ENCODE peak calls at places on chromosomes 11 and 22, in five cellular contexts. D is neuronal stem cell, L is IMR-90, S is trophoblast cell, G is mesenchymal stem cell. Y is an unnamed sample.

GRCh38 chr11:130420478-130421198 is 7.8 kb downstream of the ADAMTS8 start:
- DNase-seq in D (no peak), L (peak), S (no peak), G (no peak), Y (no peak)

GRCh38 chr11:45796461-45796861 is 8.5 kb upstream of the SLC35C1 start:
- DNase-seq in D (no peak), L (no peak), S (no peak), G (no peak), Y (no peak)

GRCh38 chr11:112241486-112241885 is 15.3 kb downstream of the PTS start:
- DNase-seq in D (no peak), L (peak), S (peak), G (peak), Y (no peak)

GRCh38 chr11:45391168-45391850 is 105.2 kb upstream of the SYT13 start:
- DNase-seq in D (no peak), L (no peak), S (no peak), G (peak), Y (no peak)

GRCh38 chr11:112961146-112961668 is at the start of gene NCAM1:
- DNase-seq in D (peak), L (peak), S (no peak), G (peak), Y (peak)

GRCh38 chr11:27381238-27381666 is 18.2 kb upstream of the CCDC34 start:
- DNase-seq in D (no peak), L (no peak), S (peak), G (no peak), Y (no peak)

GRCh38 chr22:45889539-45890350 is 87.2 kb downstream of the WNT7B start:
- DNase-seq in D (peak), L (peak), S (no peak), G (no peak), Y (no peak)

GRCh38 chr11:2234963-2235362 is 35.4 kb downstream of the ASCL2 start:
- DNase-seq in D (no peak), L (no peak), S (peak), G (no peak), Y (peak)

GRCh38 chr22:47623056-47623739 is 860.7 kb downstream of the TBC1D22A start:
- DNase-seq in D (no peak), L (no peak), S (no peak), G (no peak), Y (peak)

GRCh38 chr11:64004590-64004984 is 18.3 kb downstream of the OTUB1 start:
- DNase-seq in D (no peak), L (no peak), S (no peak), G (peak), Y (no peak)

GRCh38 chr11:76742912-76743311 is 40.2 kb upstream of the TSKU start:
- DNase-seq in D (no peak), L (peak), S (no peak), G (no peak), Y (no peak)

GRCh38 chr22:32200752-32201151 is 4.1 kb downstream of the RFPL2 start:
- DNase-seq in D (no peak), L (no peak), S (no peak), G (no peak), Y (no peak)

GRCh38 chr11:93199616-93200015 is 1.8 kb upstream of the SLC36A4 start:
- DNase-seq in D (no peak), L (no peak), S (no peak), G (no peak), Y (no peak)

GRCh38 chr11:65692367-65692766 is 19.7 kb upstream of the KAT5 start:
- DNase-seq in D (no peak), L (no peak), S (no peak), G (no peak), Y (no peak)

GRCh38 chr11:25242928-25243327 is 746.1 kb downstream of the LUZP2 start:
- DNase-seq in D (no peak), L (no peak), S (no peak), G (no peak), Y (no peak)

GRCh38 chr11:81359476-81359875 is 1374.2 kb downstream of the FAM181B start:
- DNase-seq in D (no peak), L (no peak), S (no peak), G (no peak), Y (no peak)

GRCh38 chr11:122271167-122271566 is 155.2 kb upstream of the BLID start:
- DNase-seq in D (no peak), L (no peak), S (no peak), G (no peak), Y (peak)

GRCh38 chr11:47797633-47798032 is 30.5 kb upstream of the FNBP4 start:
- DNase-seq in D (no peak), L (peak), S (no peak), G (peak), Y (no peak)

GRCh38 chr11:23976776-23977380 is 520.0 kb upstream of the LUZP2 start:
- DNase-seq in D (no peak), L (peak), S (no peak), G (peak), Y (no peak)

GRCh38 chr11:78202733-78203167 is 14.0 kb downstream of the USP35 start:
- DNase-seq in D (no peak), L (no peak), S (no peak), G (no peak), Y (no peak)

GRCh38 chr11:63670077-63670737 is 969 bp downstream of the ATL3 start:
- DNase-seq in D (no peak), L (peak), S (no peak), G (peak), Y (no peak)

GRCh38 chr11:4178813-4179662 is 84.4 kb downstream of the RRM1 start:
- DNase-seq in D (no peak), L (no peak), S (no peak), G (no peak), Y (no peak)

GRCh38 chr11:102780491-102780918 is at the start of gene MMP10:
- DNase-seq in D (peak), L (peak), S (no peak), G (peak), Y (peak)

GRCh38 chr11:67289651-67290479 is 762 bp downstream of the ANKRD13D start:
- DNase-seq in D (no peak), L (no peak), S (no peak), G (no peak), Y (no peak)

GRCh38 chr11:32072872-32073661 is 17.8 kb upstream of the RCN1 start:
- DNase-seq in D (peak), L (no peak), S (no peak), G (no peak), Y (peak)

GRCh38 chr11:128036556-128037093 is 550.7 kb downstream of the ETS1 start:
- DNase-seq in D (no peak), L (peak), S (no peak), G (no peak), Y (no peak)
- H2BK5ac ChIP-seq in D (no peak), L (no peak), S (no peak), G (no peak), Y (no peak)

GRCh38 chr11:11173316-11174025 is 179.6 kb downstream of the CSNK2A3 start:
- DNase-seq in D (no peak), L (no peak), S (peak), G (no peak), Y (no peak)
- H2AFZ ChIP-seq in D (no peak), L (no peak), S (no peak), G (no peak), Y (no peak)

GRCh38 chr22:24338701-24339451 is 68.2 kb downstream of the SPECC1L start:
- DNase-seq in D (peak), L (peak), S (peak), G (peak), Y (no peak)

GRCh38 chr22:24341657-24342056 is 71.0 kb downstream of the SPECC1L start:
- DNase-seq in D (no peak), L (no peak), S (no peak), G (no peak), Y (no peak)

GRCh38 chr22:24335529-24335928 is 64.9 kb downstream of the SPECC1L start:
- DNase-seq in D (no peak), L (no peak), S (no peak), G (no peak), Y (no peak)

GRCh38 chr22:24337894-24338645 is 67.4 kb downstream of the SPECC1L start:
- DNase-seq in D (no peak), L (no peak), S (no peak), G (no peak), Y (no peak)

GRCh38 chr22:24339452-24339747 is 68.8 kb downstream of the SPECC1L start:
- DNase-seq in D (no peak), L (no peak), S (no peak), G (no peak), Y (no peak)
- H2BK5ac ChIP-seq in D (no peak), L (no peak), S (no peak), G (no peak), Y (no peak)

DNA sequence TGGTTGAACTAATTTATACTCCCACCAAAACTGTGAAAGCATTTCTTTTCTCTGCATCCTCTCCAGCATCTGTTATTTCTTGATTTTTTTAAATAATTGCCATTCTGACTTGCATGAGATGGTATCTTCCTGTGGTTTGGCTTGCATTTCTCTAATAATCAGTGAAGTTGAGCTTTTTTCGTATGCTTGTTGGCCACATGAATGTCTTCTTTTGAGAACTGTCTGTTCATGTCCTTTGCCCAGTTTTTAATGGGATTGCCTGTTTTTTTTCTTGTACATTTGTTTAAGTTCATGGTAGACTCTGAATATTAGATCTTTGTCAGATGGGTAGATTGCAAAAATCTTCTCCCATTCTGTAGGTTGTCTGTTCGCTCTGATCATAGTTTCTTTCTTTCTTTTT is 46.1 kb downstream of the MS4A13 start:
- DNase-seq in D (no peak), L (no peak), S (no peak), G (no peak), Y (no peak)
- H2AFZ ChIP-seq in D (no peak), L (no peak), S (no peak), G (no peak), Y (no peak)

Y was measured in H9.